ENCODE peak calls at places on chromosomes 4 and X, in four cellular contexts. T is ovary, A is K562, J is GM12878. D is an unnamed sample.

GRCh38 chr4:80918004-80918403 is 112.5 kb upstream of the BMP3 start:
- DNase-seq in J (no peak), A (no peak), T (no peak), D (no peak)

GRCh38 chr4:15084780-15085179 is 82.5 kb downstream of the CPEB2 start:
- DNase-seq in A (no peak), T (no peak), J (no peak), D (no peak)

GRCh38 chrX:65920620-65921019 is 119.3 kb downstream of the VSIG4 start:
- DNase-seq in A (no peak), J (no peak), T (no peak), D (no peak)

GRCh38 chr4:187961961-187962360 is 33.6 kb upstream of the ZFP42 start:
- DNase-seq in A (no peak), J (no peak), T (no peak), D (no peak)

GRCh38 chr4:47543331-47543730 is 58.3 kb downstream of the ATP10D start:
- DNase-seq in J (no peak), A (no peak), T (no peak), D (no peak)

GRCh38 chrX:49656554-49656953 is 39.2 kb downstream of the PAGE1 start:
- DNase-seq in J (no peak), A (no peak), T (no peak), D (no peak)

GRCh38 chrX:41599507-41599906 is 89.3 kb upstream of the GPR34 start:
- DNase-seq in J (no peak), A (no peak), T (no peak), D (no peak)

GRCh38 chr4:72326692-72327632 is 242.1 kb downstream of the ADAMTS3 start:
- DNase-seq in T (no peak), A (peak), J (no peak), D (peak)

GRCh38 chrX:80430826-80431501 is 10.7 kb downstream of the TENT5D start:
- DNase-seq in T (no peak), A (peak), J (no peak), D (peak)

GRCh38 chr4:180809439-180809838 is 1433.8 kb upstream of the TENM3 start:
- DNase-seq in J (no peak), T (no peak), A (no peak), D (no peak)

GRCh38 chr4:113952452-113953029 is 26.9 kb downstream of the ARSJ start:
- DNase-seq in T (no peak), J (peak), A (peak), D (peak)

GRCh38 chrX:69163936-69164741 is 1.1 kb downstream of the PJA1 start:
- DNase-seq in A (peak), T (peak), J (no peak), D (peak)

GRCh38 chrX:23634181-23634580 is 33.1 kb upstream of the PRDX4 start:
- DNase-seq in J (no peak), T (no peak), A (no peak), D (peak)

GRCh38 chr4:169219440-169219839 is 51.3 kb downstream of the SH3RF1 start:
- DNase-seq in A (no peak), J (no peak), T (peak), D (no peak)

GRCh38 chrX:18833071-18833731 is 125.8 kb downstream of the PPEF1 start:
- DNase-seq in J (no peak), A (no peak), T (peak), D (no peak)

GRCh38 chr4:85318415-85318814 is 156.5 kb upstream of the ARHGAP24 start:
- DNase-seq in J (no peak), T (no peak), A (no peak), D (no peak)

DNA sequence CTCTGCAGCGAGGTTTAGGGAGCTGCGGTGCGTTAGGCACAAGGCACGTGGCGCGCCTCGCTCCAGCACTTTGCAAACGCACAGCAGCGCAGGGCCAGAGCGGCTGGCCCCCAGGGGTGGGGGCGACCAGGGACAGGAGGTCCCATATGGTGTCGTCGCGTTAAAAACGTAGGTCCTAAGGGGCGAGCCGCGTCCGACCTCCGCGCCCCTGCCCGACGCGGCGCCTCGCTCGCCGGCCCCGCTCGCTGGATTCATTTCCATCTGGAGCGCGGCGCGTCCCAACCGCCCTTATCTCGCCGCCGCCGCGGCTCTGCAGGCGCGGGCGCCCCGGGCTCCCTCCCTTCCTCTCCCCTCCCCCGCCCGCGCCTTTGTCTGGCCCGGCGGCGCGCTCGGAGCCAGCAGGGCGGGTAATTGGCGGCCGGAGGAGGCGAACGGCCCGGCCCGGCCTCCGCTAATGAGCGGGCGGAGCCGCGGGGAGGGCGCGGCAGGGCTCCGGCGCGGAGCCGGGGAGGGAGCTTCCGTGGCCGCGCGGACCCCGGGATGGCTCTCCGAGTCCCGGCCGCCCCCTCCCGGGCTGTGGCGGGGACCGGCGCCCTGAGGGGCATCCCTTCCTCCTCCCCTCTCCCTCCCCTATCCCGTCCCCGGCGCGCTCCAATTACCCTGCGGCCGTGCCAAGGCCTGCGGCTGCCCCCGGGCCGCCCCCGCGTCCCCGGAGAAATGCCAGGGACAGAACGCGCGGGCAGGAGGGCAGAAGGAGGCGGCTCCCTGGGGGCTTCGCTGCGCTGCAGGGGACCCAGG is 409.0 kb downstream of the BCOR start:
- DNase-seq in T (peak), J (no peak), A (peak), D (peak)
- TF ChIP-seq POLR2A in T (no peak), J (no peak), A (peak), D (no peak)

GRCh38 chr4:2753444-2753843 is 2.7 kb downstream of the TNIP2 start:
- DNase-seq in J (no peak), T (no peak), A (no peak), D (no peak)

GRCh38 chr4:2757426-2757825 is 1.3 kb upstream of the TNIP2 start:
- DNase-seq in A (no peak), J (no peak), T (no peak), D (no peak)

GRCh38 chr4:2756691-2757350 is 685 bp upstream of the TNIP2 start:
- DNase-seq in J (no peak), T (no peak), A (no peak), D (no peak)

GRCh38 chr4:2754848-2755820 is 1.0 kb downstream of the TNIP2 start:
- DNase-seq in A (no peak), T (no peak), J (no peak), D (no peak)

DNA sequence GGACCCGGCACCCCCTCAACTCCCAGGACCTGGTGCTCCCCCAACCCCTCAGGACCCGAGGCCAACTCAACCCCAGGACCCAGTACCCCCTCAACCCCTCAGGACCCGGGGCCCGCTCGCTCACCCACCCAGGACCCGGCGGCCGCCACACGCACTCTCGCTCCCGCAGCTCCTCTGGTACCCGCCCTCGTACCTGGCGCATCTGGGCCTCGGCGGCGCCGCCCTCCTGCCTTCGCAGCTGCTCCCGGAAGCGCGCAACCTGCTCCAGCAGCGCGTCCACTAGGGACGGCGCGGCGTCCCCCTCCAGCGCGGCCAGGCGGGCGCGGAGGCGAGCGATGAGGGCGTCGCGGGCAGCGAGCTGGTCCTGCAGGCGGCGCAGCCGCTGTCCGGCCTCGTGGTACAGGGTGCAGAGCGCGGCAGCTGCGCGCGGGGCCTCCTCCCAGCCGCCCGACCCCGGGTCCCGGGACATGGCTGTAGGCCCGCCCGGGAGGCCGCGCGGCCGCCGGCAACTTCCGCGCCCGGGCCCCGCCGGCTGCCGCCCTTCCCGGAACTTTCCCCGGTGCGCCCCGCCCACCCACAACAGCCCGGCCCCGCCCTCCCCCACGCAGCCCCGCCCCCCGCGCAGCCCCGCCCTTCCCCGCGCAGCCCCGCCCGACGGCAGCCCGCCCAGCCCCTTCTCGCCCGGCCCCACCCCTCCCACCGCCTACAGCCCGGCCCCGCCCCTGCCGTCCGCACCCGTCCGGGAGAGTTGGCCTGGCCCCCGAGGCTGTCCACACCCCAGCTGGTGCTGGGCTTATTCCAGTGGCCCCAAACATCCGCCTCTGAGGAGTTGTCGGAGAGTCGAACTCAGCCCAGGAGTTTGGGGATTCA is at the start of gene TNIP2:
- DNase-seq in A (peak), T (peak), J (no peak), D (peak)
- TF ChIP-seq POLR2A in A (peak), T (peak), J (peak), D (peak)

GRCh38 chrX:37347420-37347819 is 1.7 kb upstream of the PRRG1 start:
- DNase-seq in A (no peak), J (no peak), T (no peak), D (no peak)

GRCh38 chrX:37350034-37350365 is 836 bp downstream of the PRRG1 start:
- DNase-seq in J (no peak), A (no peak), T (no peak), D (peak)

GRCh38 chrX:37348237-37349130 is 680 bp upstream of the PRRG1 start:
- DNase-seq in J (no peak), A (no peak), T (no peak), D (no peak)

GRCh38 chrX:37353646-37354045 is 4.5 kb downstream of the PRRG1 start:
- DNase-seq in T (no peak), A (no peak), J (no peak), D (no peak)

DNA sequence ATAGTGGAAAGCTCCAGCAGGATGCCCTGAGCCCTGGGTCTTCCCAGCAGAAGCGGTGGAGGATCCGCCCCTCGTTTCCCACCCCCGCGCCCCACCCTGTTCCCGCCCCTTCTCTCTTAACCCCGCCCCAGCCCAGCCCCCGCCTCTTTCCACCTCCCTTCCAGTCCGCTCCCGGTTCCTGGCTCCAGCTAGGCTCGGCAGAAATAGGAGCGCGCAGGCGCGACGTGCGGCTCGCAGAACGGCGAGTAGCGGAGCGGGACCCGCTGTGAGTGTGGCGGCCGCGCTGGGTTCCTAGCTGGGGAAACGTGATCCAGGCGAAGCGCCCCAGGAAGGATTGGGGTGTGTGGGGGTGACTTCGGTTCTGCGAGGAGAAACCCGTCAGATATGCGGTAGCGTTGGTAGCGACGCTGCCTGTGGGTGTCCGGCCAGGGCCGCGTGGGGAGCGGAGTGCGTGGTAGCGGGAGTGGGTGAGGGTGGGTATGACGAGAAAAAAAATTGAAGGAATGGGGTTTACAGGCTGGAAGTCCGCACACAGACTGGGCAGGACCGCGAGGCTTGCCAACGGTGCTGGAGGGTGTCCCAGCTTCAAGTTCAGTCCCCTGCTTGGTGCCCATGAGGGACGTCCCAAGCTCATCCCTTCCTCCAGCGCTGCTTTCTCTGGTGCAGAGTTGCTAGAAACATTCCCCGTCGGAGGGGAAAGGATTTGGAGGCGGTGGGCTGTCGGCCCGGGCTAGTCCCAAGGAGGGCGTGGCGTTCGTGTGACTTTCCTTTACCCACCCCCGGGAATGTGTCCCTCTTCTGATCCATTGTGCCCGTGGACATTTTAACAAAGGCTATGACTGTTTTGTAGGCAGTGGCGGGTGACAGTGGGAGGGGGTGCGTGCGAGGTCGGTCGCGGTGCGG is at the start of gene PRRG1:
- DNase-seq in A (peak), T (peak), J (no peak), D (peak)
- TF ChIP-seq POLR2A in A (peak), T (peak), J (no peak), D (no peak)

GRCh38 chr4:136651278-136651667 is 881.0 kb downstream of the PCDH18 start:
- DNase-seq in A (no peak), T (no peak), J (peak), D (no peak)
- TF ChIP-seq POLR2A in A (no peak), T (no peak), J (no peak), D (no peak)

D was measured in erythroblast.